ENCODE peak calls at places on chromosomes 7 and 10, in eight cellular contexts. One of them, this sample, is unnamed.
A peak's percentile ranks its signal among the peaks of the same experiment; 100 is the strongest.

GRCh38 chr7:134954197-134955082 is 31.9 kb upstream of the AGBL3 start:
- DNase-seq in A549: peak; percentile 22
- DNase-seq in K562: peak; percentile 42
- DNase-seq in HepG2: peak; percentile 16
- DNase-seq in sigmoid colon: no peak
- DNase-seq in upper lobe of left lung: no peak
- DNase-seq in H1: no peak
- DNase-seq in transverse colon: no peak
- DNase-seq in this sample: no peak

GRCh38 chr10:110007171-110007700 is 548 bp upstream of the ADD3 start:
- DNase-seq in HepG2: no peak
- DNase-seq in transverse colon: no peak
- DNase-seq in A549: peak; percentile 35
- DNase-seq in H1: no peak
- DNase-seq in K562: peak; percentile 56
- DNase-seq in upper lobe of left lung: peak; percentile 44
- DNase-seq in sigmoid colon: no peak
- DNase-seq in this sample: no peak

GRCh38 chr7:157986051-157986450 is 601.6 kb downstream of the PTPRN2 start:
- DNase-seq in A549: no peak
- DNase-seq in sigmoid colon: no peak
- DNase-seq in transverse colon: no peak
- DNase-seq in upper lobe of left lung: no peak
- DNase-seq in H1: no peak
- DNase-seq in HepG2: no peak
- DNase-seq in K562: no peak
- DNase-seq in this sample: no peak

GRCh38 chr7:32905175-32905662 is 13.7 kb upstream of the KBTBD2 start:
- DNase-seq in A549: no peak
- DNase-seq in H1: peak; percentile 68
- DNase-seq in K562: peak; percentile 81
- DNase-seq in sigmoid colon: no peak
- DNase-seq in transverse colon: peak; percentile 27
- DNase-seq in HepG2: no peak
- DNase-seq in upper lobe of left lung: peak; percentile 66
- DNase-seq in this sample: no peak

GRCh38 chr10:1896153-1896552 is 158.8 kb upstream of the ADARB2 start:
- DNase-seq in HepG2: no peak
- DNase-seq in K562: no peak
- DNase-seq in H1: no peak
- DNase-seq in A549: no peak
- DNase-seq in transverse colon: no peak
- DNase-seq in upper lobe of left lung: no peak
- DNase-seq in sigmoid colon: no peak
- DNase-seq in this sample: no peak

GRCh38 chr10:74704629-74705360 is 121.6 kb upstream of the KAT6B start:
- DNase-seq in HepG2: peak; percentile 26
- DNase-seq in H1: no peak
- DNase-seq in A549: no peak
- DNase-seq in upper lobe of left lung: no peak
- DNase-seq in sigmoid colon: no peak
- DNase-seq in transverse colon: no peak
- DNase-seq in K562: no peak
- DNase-seq in this sample: no peak

GRCh38 chr10:43322769-43323168 is 48.7 kb upstream of the FXYD4 start:
- DNase-seq in A549: peak; percentile 69
- DNase-seq in sigmoid colon: peak; percentile 90
- DNase-seq in upper lobe of left lung: peak; percentile 96
- DNase-seq in K562: peak; percentile 96
- DNase-seq in transverse colon: peak; percentile 91
- DNase-seq in HepG2: no peak
- DNase-seq in H1: peak; percentile 98
- DNase-seq in this sample: peak; percentile 90

GRCh38 chr7:44455155-44455554 is 35.3 kb downstream of the NUDCD3 start:
- DNase-seq in upper lobe of left lung: no peak
- DNase-seq in sigmoid colon: no peak
- DNase-seq in transverse colon: no peak
- DNase-seq in H1: no peak
- DNase-seq in K562: no peak
- DNase-seq in A549: no peak
- DNase-seq in HepG2: no peak
- DNase-seq in this sample: no peak

GRCh38 chr10:128489324-128490247 is 363.4 kb upstream of the MKI67 start:
- DNase-seq in transverse colon: no peak
- DNase-seq in A549: no peak
- DNase-seq in K562: no peak
- DNase-seq in H1: no peak
- DNase-seq in upper lobe of left lung: no peak
- DNase-seq in sigmoid colon: no peak
- DNase-seq in HepG2: no peak
- DNase-seq in this sample: no peak

DNA sequence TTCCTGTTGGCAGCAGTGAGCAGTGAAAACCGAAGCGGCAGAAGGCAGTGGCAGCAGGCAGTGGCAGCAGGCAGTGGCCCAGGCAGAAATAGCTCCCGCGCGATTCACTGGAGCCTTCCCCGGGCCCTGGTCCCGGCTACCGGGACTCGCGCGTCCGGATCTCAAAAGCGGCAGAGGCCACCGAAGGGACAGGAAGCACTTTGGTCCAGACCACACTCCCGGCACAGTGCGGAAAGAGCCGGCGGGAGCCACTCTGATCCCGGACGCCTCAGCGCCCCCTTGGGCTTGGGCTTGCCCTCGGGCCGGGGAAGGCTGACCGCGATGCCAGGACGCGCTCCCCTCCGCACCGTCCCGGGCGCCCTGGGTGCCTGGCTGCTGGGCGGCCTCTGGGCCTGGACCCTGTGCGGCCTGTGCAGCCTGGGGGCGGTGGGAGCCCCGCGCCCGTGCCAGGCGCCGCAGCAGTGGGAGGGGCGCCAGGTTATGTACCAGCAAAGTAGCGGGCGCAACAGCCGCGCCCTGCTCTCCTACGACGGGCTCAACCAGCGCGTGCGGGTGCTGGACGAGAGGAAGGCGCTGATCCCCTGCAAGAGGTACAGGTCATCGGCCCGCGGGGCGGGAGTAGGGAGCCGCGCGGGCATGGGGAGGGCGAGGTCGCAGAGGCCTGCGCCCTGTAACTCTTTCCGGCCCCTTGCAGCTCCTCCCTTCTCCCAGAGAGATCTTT is at the start of gene EPDR1:
- DNase-seq in K562: no peak
- DNase-seq in H1: peak; percentile 78
- DNase-seq in A549: peak; percentile 63
- DNase-seq in transverse colon: peak; percentile 75
- DNase-seq in HepG2: peak; percentile 74
- DNase-seq in sigmoid colon: peak; percentile 73
- DNase-seq in upper lobe of left lung: peak; percentile 76
- DNase-seq in this sample: no peak
- TF ChIP-seq EP300 in K562: no peak
- TF ChIP-seq EP300 in H1: peak; percentile 91
- TF ChIP-seq EP300 in A549: no peak
- TF ChIP-seq EP300 in transverse colon: no peak
- TF ChIP-seq EP300 in HepG2: no peak
- TF ChIP-seq EP300 in sigmoid colon: no peak
- TF ChIP-seq EP300 in upper lobe of left lung: no peak
- TF ChIP-seq EP300 in this sample: no peak

GRCh38 chr10:69629897-69630650 is at the start of gene FAM241B:
- DNase-seq in upper lobe of left lung: peak; percentile 76
- DNase-seq in A549: peak; percentile 82
- DNase-seq in H1: peak; percentile 95
- DNase-seq in sigmoid colon: peak; percentile 80
- DNase-seq in HepG2: no peak
- DNase-seq in transverse colon: peak; percentile 84
- DNase-seq in K562: peak; percentile 96
- DNase-seq in this sample: peak; percentile 80
- TF ChIP-seq POLR2A in upper lobe of left lung: peak; percentile 56
- TF ChIP-seq POLR2A in A549: peak; percentile 43
- TF ChIP-seq POLR2A in H1: peak; percentile 71
- TF ChIP-seq POLR2A in sigmoid colon: no peak
- TF ChIP-seq POLR2A in HepG2: no peak
- TF ChIP-seq POLR2A in transverse colon: no peak
- TF ChIP-seq POLR2A in K562: peak; percentile 25
- TF ChIP-seq POLR2A in this sample: no peak

GRCh38 chr10:517236-517635 is 172.2 kb downstream of the DIP2C start:
- DNase-seq in K562: no peak
- DNase-seq in transverse colon: no peak
- DNase-seq in HepG2: no peak
- DNase-seq in H1: no peak
- DNase-seq in upper lobe of left lung: peak; percentile 7
- DNase-seq in A549: no peak
- DNase-seq in sigmoid colon: peak; percentile 54
- DNase-seq in this sample: no peak

GRCh38 chr10:516766-517165 is 172.7 kb downstream of the DIP2C start:
- DNase-seq in A549: no peak
- DNase-seq in upper lobe of left lung: no peak
- DNase-seq in sigmoid colon: peak; percentile 55
- DNase-seq in transverse colon: no peak
- DNase-seq in HepG2: no peak
- DNase-seq in H1: no peak
- DNase-seq in K562: no peak
- DNase-seq in this sample: no peak

GRCh38 chr10:519055-519715 is 170.3 kb downstream of the DIP2C start:
- DNase-seq in H1: no peak
- DNase-seq in transverse colon: no peak
- DNase-seq in HepG2: no peak
- DNase-seq in K562: no peak
- DNase-seq in A549: no peak
- DNase-seq in upper lobe of left lung: peak; percentile 15
- DNase-seq in sigmoid colon: peak; percentile 64
- DNase-seq in this sample: no peak

GRCh38 chr10:519716-520401 is 169.6 kb downstream of the DIP2C start:
- DNase-seq in HepG2: no peak
- DNase-seq in sigmoid colon: peak; percentile 48
- DNase-seq in upper lobe of left lung: peak; percentile 9
- DNase-seq in A549: no peak
- DNase-seq in H1: no peak
- DNase-seq in K562: no peak
- DNase-seq in transverse colon: no peak
- DNase-seq in this sample: no peak

DNA sequence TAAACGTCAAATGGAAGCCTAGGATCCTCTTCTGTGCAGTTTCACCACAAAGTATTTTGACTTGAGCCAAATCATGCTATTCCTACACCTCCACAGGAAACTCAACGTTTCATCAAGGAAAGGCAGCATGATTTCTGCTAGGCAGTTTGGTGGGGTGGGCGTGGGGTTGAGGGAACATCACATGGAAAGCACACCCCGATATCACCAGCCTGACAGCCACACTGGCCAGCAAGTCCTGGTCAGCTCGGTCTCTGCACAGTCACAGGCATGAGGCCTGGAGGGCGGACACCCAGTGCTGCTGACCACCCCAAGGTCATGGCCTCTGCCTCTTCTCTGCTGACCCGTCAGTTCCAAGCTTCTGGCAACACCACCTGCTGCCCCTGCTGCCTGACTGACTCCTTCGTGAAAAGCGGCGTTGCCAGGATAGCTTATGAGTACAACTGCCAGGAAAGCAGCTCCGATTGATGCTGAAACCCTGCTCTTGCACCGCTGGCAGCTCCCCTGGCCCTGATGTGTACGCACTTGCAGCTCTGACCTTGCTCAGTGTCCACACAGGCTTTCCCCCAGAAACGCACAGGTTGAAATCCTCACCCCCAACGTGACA is 171.5 kb downstream of the DIP2C start:
- DNase-seq in upper lobe of left lung: peak; percentile 13
- DNase-seq in transverse colon: no peak
- DNase-seq in sigmoid colon: peak; percentile 54
- DNase-seq in HepG2: no peak
- DNase-seq in K562: no peak
- DNase-seq in H1: no peak
- DNase-seq in A549: no peak
- DNase-seq in this sample: no peak
- TF ChIP-seq EP300 in upper lobe of left lung: no peak
- TF ChIP-seq EP300 in transverse colon: no peak
- TF ChIP-seq EP300 in sigmoid colon: no peak
- TF ChIP-seq EP300 in HepG2: no peak
- TF ChIP-seq EP300 in K562: no peak
- TF ChIP-seq EP300 in H1: no peak
- TF ChIP-seq EP300 in A549: no peak
- TF ChIP-seq EP300 in this sample: no peak

DNA sequence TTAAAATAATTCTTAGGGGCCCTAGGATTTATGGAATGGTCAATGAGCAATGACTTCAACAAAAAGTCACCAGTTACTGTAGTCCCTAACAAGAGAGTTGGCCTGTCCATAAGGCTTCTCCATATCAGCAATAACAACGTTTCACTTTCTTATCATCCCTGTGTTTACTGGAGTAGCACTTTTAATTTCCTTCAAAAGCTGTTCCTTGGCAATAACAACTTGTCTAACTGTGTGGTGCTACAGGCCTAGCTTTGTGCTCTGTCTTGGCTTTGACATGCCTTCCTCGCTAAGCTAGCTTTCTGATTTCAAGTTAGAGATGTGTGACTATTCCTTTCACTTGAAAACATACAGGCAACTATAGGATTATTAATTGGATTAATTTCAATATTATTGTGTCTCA is 81.1 kb downstream of the JMJD1C start:
- DNase-seq in K562: no peak
- DNase-seq in transverse colon: no peak
- DNase-seq in sigmoid colon: no peak
- DNase-seq in upper lobe of left lung: no peak
- DNase-seq in H1: no peak
- DNase-seq in A549: no peak
- DNase-seq in HepG2: no peak
- DNase-seq in this sample: no peak
- TF ChIP-seq POLR2A in K562: no peak
- TF ChIP-seq POLR2A in transverse colon: no peak
- TF ChIP-seq POLR2A in sigmoid colon: no peak
- TF ChIP-seq POLR2A in upper lobe of left lung: no peak
- TF ChIP-seq POLR2A in H1: no peak
- TF ChIP-seq POLR2A in A549: no peak
- TF ChIP-seq POLR2A in HepG2: no peak
- TF ChIP-seq POLR2A in this sample: no peak

DNA sequence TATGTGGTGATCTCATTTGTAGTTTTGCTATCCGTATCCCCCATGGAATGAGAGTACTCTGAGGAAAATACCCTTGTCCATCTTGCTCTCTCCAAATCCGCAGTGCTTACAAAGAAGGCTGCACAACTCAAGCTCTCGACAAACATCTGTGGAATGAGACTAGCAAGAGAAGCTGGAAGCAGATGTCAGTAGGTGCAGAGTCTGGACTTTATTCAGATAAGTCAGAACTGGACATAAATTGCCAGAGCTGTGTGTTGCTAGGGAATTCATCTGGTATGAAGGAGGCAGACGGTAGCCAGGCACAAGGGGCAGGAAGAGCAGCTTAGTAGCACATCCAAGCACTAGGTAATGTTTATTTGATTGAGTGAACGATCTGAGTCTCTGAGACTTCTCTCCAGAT is 1046.2 kb downstream of the XPNPEP1 start:
- DNase-seq in A549: no peak
- DNase-seq in HepG2: no peak
- DNase-seq in sigmoid colon: no peak
- DNase-seq in K562: no peak
- DNase-seq in H1: no peak
- DNase-seq in upper lobe of left lung: no peak
- DNase-seq in transverse colon: no peak
- DNase-seq in this sample: no peak
- TF ChIP-seq EP300 in A549: no peak
- TF ChIP-seq EP300 in HepG2: no peak
- TF ChIP-seq EP300 in sigmoid colon: no peak
- TF ChIP-seq EP300 in K562: no peak
- TF ChIP-seq EP300 in H1: no peak
- TF ChIP-seq EP300 in upper lobe of left lung: no peak
- TF ChIP-seq EP300 in transverse colon: no peak
- TF ChIP-seq EP300 in this sample: no peak